ENCODE peak calls at places on chromosomes 16 and 17, in five cellular contexts. E, O, P, J and F are unnamed samples.
A peak's percentile ranks its signal among the peaks of the same experiment; 100 is the strongest.

GRCh38 chr16:87856796-87857228 is 12.5 kb downstream of the SLC7A5 start:
- DNase-seq in P (no peak), J (no peak), O (no peak), E (no peak), F (no peak)

GRCh38 chr17:47254403-47254943 is 846 bp downstream of the ITGB3 start:
- DNase-seq in E (no peak), J (no peak), P (no peak), O (no peak), F (no peak)

GRCh38 chr17:2053380-2054261 is 1.3 kb upstream of the HIC1 start:
- DNase-seq in O (peak; percentile 80), P (no peak), J (peak; percentile 71), E (peak; percentile 81), F (no peak)

GRCh38 chr17:48757524-48757961 is 29.0 kb upstream of the HOXB13 start:
- DNase-seq in E (no peak), P (no peak), O (no peak), J (no peak), F (no peak)

GRCh38 chr17:59298512-59298911 is 32.9 kb upstream of the YPEL2 start:
- DNase-seq in O (no peak), P (no peak), E (no peak), J (no peak), F (no peak)

GRCh38 chr16:74192281-74192680 is 104.3 kb upstream of the PSMD7 start:
- DNase-seq in J (no peak), E (no peak), O (no peak), P (no peak), F (no peak)

GRCh38 chr16:23524886-23525285 is 14.6 kb upstream of the GGA2 start:
- DNase-seq in E (no peak), P (no peak), O (no peak), J (no peak), F (no peak)

GRCh38 chr17:13600475-13601316 is 1.0 kb downstream of the HS3ST3A1 start:
- DNase-seq in E (peak; percentile 15), O (peak; percentile 47), P (no peak), J (no peak), F (no peak)

GRCh38 chr16:14405611-14406537 is 224.2 kb downstream of the PARN start:
- DNase-seq in O (peak; percentile 58), E (no peak), J (peak; percentile 33), P (no peak), F (peak; percentile 87)

GRCh38 chr17:78313735-78314648 is 45.9 kb downstream of the SOCS3 start:
- DNase-seq in O (peak; percentile 89), J (peak; percentile 90), P (no peak), E (no peak), F (no peak)

GRCh38 chr17:76278952-76279741 is 14.0 kb downstream of the UBALD2 start:
- DNase-seq in P (peak; percentile 14), E (peak; percentile 92), O (peak; percentile 89), J (peak; percentile 95), F (peak; percentile 98)

GRCh38 chr17:21174186-21174585 is 39.8 kb downstream of the TMEM11 start:
- DNase-seq in E (no peak), O (no peak), P (no peak), J (peak; percentile 23), F (peak; percentile 48)

GRCh38 chr17:10073905-10074304 is 124.5 kb downstream of the GAS7 start:
- DNase-seq in J (no peak), E (no peak), O (no peak), P (no peak), F (no peak)

GRCh38 chr17:39283896-39284295 is 58.2 kb upstream of the STAC2 start:
- DNase-seq in E (no peak), O (no peak), J (no peak), P (no peak), F (no peak)

GRCh38 chr17:72515291-72516065 is 394.7 kb downstream of the SOX9 start:
- DNase-seq in E (no peak), P (no peak), J (peak; percentile 50), O (no peak), F (no peak)

GRCh38 chr17:62819511-62820221 is 11.6 kb upstream of the MARCHF10 start:
- DNase-seq in P (peak; percentile 95), E (peak; percentile 44), O (no peak), J (peak; percentile 63), F (peak; percentile 69)

GRCh38 chr17:72930031-72930430 is 162.5 kb downstream of the SLC39A11 start:
- DNase-seq in O (no peak), E (no peak), J (no peak), P (no peak), F (no peak)

GRCh38 chr16:1108299-1109252 is 12.5 kb upstream of the C1QTNF8 start:
- DNase-seq in O (peak; percentile 62), J (peak; percentile 87), P (no peak), E (peak; percentile 98), F (no peak)

GRCh38 chr16:60346256-60346655 is 1612.1 kb upstream of the GOT2 start:
- DNase-seq in J (no peak), E (no peak), P (no peak), O (no peak), F (no peak)

GRCh38 chr17:45234641-45235040 is 13.0 kb downstream of the FMNL1 start:
- DNase-seq in E (peak; percentile 83), O (no peak), P (no peak), J (no peak), F (no peak)

GRCh38 chr17:65130829-65131228 is 6.3 kb upstream of the RGS9 start:
- DNase-seq in O (no peak), J (no peak), P (no peak), E (no peak), F (no peak)

GRCh38 chr17:2027528-2028233 is 2.3 kb upstream of the DPH1 start:
- DNase-seq in O (no peak), J (no peak), P (no peak), E (no peak), F (no peak)

GRCh38 chr16:89815639-89816348 is 653 bp downstream of the FANCA start:
- DNase-seq in E (no peak), J (no peak), O (no peak), P (no peak), F (no peak)

GRCh38 chr17:67422887-67423286 is 45.8 kb downstream of the PITPNC1 start:
- DNase-seq in O (no peak), E (no peak), P (no peak), J (no peak), F (no peak)

GRCh38 chr16:79358188-79358587 is 242.3 kb downstream of the MAF start:
- DNase-seq in O (no peak), J (no peak), E (no peak), P (no peak), F (no peak)

GRCh38 chr17:82216301-82217119 is 3.9 kb upstream of the CCDC57 start:
- DNase-seq in O (peak; percentile 64), J (peak; percentile 89), E (peak; percentile 16), P (peak; percentile 40), F (peak; percentile 95)

GRCh38 chr16:84853534-84853933 is 33.7 kb downstream of the CRISPLD2 start:
- DNase-seq in E (no peak), J (no peak), O (no peak), P (no peak), F (no peak)

GRCh38 chr17:42754782-42755181 is 6.2 kb upstream of the RAMP2 start:
- DNase-seq in P (no peak), O (peak; percentile 39), J (no peak), E (no peak), F (peak; percentile 83)

GRCh38 chr17:1561420-1562177 is 993 bp downstream of the PITPNA start:
- DNase-seq in O (no peak), J (no peak), E (no peak), P (no peak), F (no peak)

GRCh38 chr16:48503779-48504178 is 106.2 kb downstream of the N4BP1 start:
- DNase-seq in P (no peak), E (no peak), J (no peak), O (no peak), F (peak; percentile 44)

GRCh38 chr16:23026777-23027362 is 122.4 kb downstream of the USP31 start:
- DNase-seq in O (no peak), J (no peak), P (no peak), E (no peak), F (peak; percentile 6)

GRCh38 chr17:2172447-2172938 is 117.6 kb downstream of the HIC1 start:
- DNase-seq in P (no peak), O (no peak), J (no peak), E (no peak), F (no peak)

GRCh38 chr16:88653606-88654362 is 2.9 kb upstream of the CYBA start:
- DNase-seq in O (no peak), E (no peak), J (no peak), P (no peak), F (no peak)

GRCh38 chr16:68005786-68006286 is 6.6 kb upstream of the DPEP2 start:
- DNase-seq in O (no peak), J (peak; percentile 31), E (no peak), P (no peak), F (no peak)

GRCh38 chr17:67675481-67675880 is 42.3 kb upstream of the NOL11 start:
- DNase-seq in E (no peak), O (no peak), P (no peak), J (no peak), F (no peak)

GRCh38 chr17:15657868-15658775 is 26.0 kb downstream of the TRIM16 start:
- DNase-seq in J (no peak), O (no peak), E (no peak), P (no peak), F (no peak)
- H3K4me3 ChIP-seq in J (no peak overlapping the region), O (no peak overlapping the region), E (no peak overlapping the region), P (no peak overlapping the region), F (no peak overlapping the region)

DNA sequence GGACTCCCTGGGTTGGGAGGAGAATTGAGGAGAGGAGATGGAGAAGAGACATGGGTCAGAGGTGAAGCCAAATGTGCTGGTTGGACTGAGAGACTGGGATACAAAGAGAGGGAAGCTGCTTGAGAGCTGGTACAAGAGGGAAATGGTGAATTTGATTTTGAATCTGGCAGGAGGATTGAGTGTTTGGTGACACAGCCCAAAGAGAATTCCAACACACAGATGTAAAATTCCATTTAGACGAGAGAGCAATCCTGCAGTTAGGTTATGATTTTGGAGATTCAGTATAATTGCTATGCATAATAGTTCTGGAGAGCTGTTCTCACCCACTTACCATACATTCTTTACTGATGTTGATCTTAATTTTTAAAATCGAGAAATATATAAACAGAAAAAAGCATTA is 57.7 kb downstream of the HSD17B2 start:
- DNase-seq in J (no peak), P (no peak), O (no peak), E (no peak), F (no peak)
- TF ChIP-seq CTCF in J (no peak), P (no peak), O (no peak), E (no peak), F (no peak)

GRCh38 chr17:40329981-40330794 is 21.2 kb downstream of the RARA start:
- DNase-seq in O (no peak), J (peak; percentile 76), P (no peak), E (peak; percentile 87), F (no peak)
- H3K4me3 ChIP-seq in O (no peak overlapping the region), J (no peak overlapping the region), P (no peak overlapping the region), E (no peak overlapping the region), F (no peak overlapping the region)

GRCh38 chr16:75252049-75252864 is 833 bp upstream of the BCAR1 start:
- DNase-seq in J (no peak), E (no peak), P (no peak), O (no peak), F (no peak)

GRCh38 chr16:75254359-75254837 is 3.0 kb upstream of the BCAR1 start:
- DNase-seq in E (peak; percentile 4), J (no peak), P (no peak), O (peak; percentile 54), F (peak; percentile 85)

GRCh38 chr16:75251280-75252048 is at the start of gene BCAR1:
- DNase-seq in J (peak; percentile 93), O (peak; percentile 93), E (peak; percentile 92), P (peak; percentile 71), F (no peak)

GRCh38 chr16:75250809-75251279 is 580 bp downstream of the BCAR1 start:
- DNase-seq in J (peak; percentile 80), P (no peak), O (peak; percentile 88), E (no peak), F (no peak)

GRCh38 chr16:75252946-75253911 is 1.8 kb upstream of the BCAR1 start:
- DNase-seq in O (no peak), J (no peak), P (peak; percentile 56), E (no peak), F (no peak)
- TF ChIP-seq CTCF in O (no peak), J (no peak), P (no peak), E (no peak), F (no peak)